ENCODE peak calls at places on chromosomes 7 and 10, in nine cellular contexts. One of them, this sample, is unnamed.

GRCh38 chr7:131365876-131366275 is 38.2 kb downstream of the MKLN1 start:
- DNase-seq in dorsolateral prefrontal cortex: no peak
- DNase-seq in skeletal muscle cell: no peak
- DNase-seq in anterior cingulate cortex: no peak
- DNase-seq in astrocyte of the hippocampus: peak; percentile 25
- DNase-seq in NCI-H2081 treated with DMSO at 0.1 percent for 48 hours: no peak
- DNase-seq in activated CD8-positive, alpha-beta T cell treated with anti-CD3 and anti-CD28 coated beads, Interleukin-2, amount 10 ng/mL, durations not matched to agents 7 days and 5 days: no peak
- DNase-seq in H7: no peak
- DNase-seq in stimulated activated naive CD8-positive, alpha-beta T cell treated with anti-CD3 and anti-CD28 coated beads, Interleukin-15, Interleukin-2, amounts not matched to agents 100 U/mL and 50 U/mL, for 24 hours: no peak
- DNase-seq in this sample: no peak

GRCh38 chr10:102133373-102134195 is 744 bp downstream of the PPRC1 start:
- DNase-seq in dorsolateral prefrontal cortex: peak; percentile 66
- DNase-seq in skeletal muscle cell: no peak
- DNase-seq in anterior cingulate cortex: peak; percentile 74
- DNase-seq in astrocyte of the hippocampus: peak; percentile 85
- DNase-seq in NCI-H2081 treated with DMSO at 0.1 percent for 48 hours: no peak
- DNase-seq in activated CD8-positive, alpha-beta T cell treated with anti-CD3 and anti-CD28 coated beads, Interleukin-2, amount 10 ng/mL, durations not matched to agents 7 days and 5 days: peak; percentile 71
- DNase-seq in H7: peak; percentile 89
- DNase-seq in stimulated activated naive CD8-positive, alpha-beta T cell treated with anti-CD3 and anti-CD28 coated beads, Interleukin-15, Interleukin-2, amounts not matched to agents 100 U/mL and 50 U/mL, for 24 hours: peak; percentile 82
- DNase-seq in this sample: peak; percentile 76

GRCh38 chr7:26398436-26399308 is 107.0 kb downstream of the SNX10 start:
- DNase-seq in dorsolateral prefrontal cortex: no peak
- DNase-seq in skeletal muscle cell: no peak
- DNase-seq in anterior cingulate cortex: peak; percentile 49
- DNase-seq in astrocyte of the hippocampus: peak; percentile 82
- DNase-seq in NCI-H2081 treated with DMSO at 0.1 percent for 48 hours: no peak
- DNase-seq in activated CD8-positive, alpha-beta T cell treated with anti-CD3 and anti-CD28 coated beads, Interleukin-2, amount 10 ng/mL, durations not matched to agents 7 days and 5 days: peak; percentile 25
- DNase-seq in H7: peak; percentile 93
- DNase-seq in stimulated activated naive CD8-positive, alpha-beta T cell treated with anti-CD3 and anti-CD28 coated beads, Interleukin-15, Interleukin-2, amounts not matched to agents 100 U/mL and 50 U/mL, for 24 hours: peak; percentile 57
- DNase-seq in this sample: peak; percentile 61

GRCh38 chr7:68406480-68406879 is 1191.8 kb upstream of the AUTS2 start:
- DNase-seq in dorsolateral prefrontal cortex: no peak
- DNase-seq in skeletal muscle cell: no peak
- DNase-seq in anterior cingulate cortex: no peak
- DNase-seq in astrocyte of the hippocampus: no peak
- DNase-seq in NCI-H2081 treated with DMSO at 0.1 percent for 48 hours: no peak
- DNase-seq in activated CD8-positive, alpha-beta T cell treated with anti-CD3 and anti-CD28 coated beads, Interleukin-2, amount 10 ng/mL, durations not matched to agents 7 days and 5 days: no peak
- DNase-seq in H7: no peak
- DNase-seq in stimulated activated naive CD8-positive, alpha-beta T cell treated with anti-CD3 and anti-CD28 coated beads, Interleukin-15, Interleukin-2, amounts not matched to agents 100 U/mL and 50 U/mL, for 24 hours: no peak
- DNase-seq in this sample: no peak

GRCh38 chr10:123326674-123327073 is 172.5 kb downstream of the BUB3 start:
- DNase-seq in dorsolateral prefrontal cortex: no peak
- DNase-seq in skeletal muscle cell: no peak
- DNase-seq in anterior cingulate cortex: no peak
- DNase-seq in astrocyte of the hippocampus: no peak
- DNase-seq in NCI-H2081 treated with DMSO at 0.1 percent for 48 hours: no peak
- DNase-seq in activated CD8-positive, alpha-beta T cell treated with anti-CD3 and anti-CD28 coated beads, Interleukin-2, amount 10 ng/mL, durations not matched to agents 7 days and 5 days: no peak
- DNase-seq in H7: no peak
- DNase-seq in stimulated activated naive CD8-positive, alpha-beta T cell treated with anti-CD3 and anti-CD28 coated beads, Interleukin-15, Interleukin-2, amounts not matched to agents 100 U/mL and 50 U/mL, for 24 hours: no peak
- DNase-seq in this sample: no peak

GRCh38 chr10:30170814-30171213 is 111.4 kb upstream of the JCAD start:
- DNase-seq in dorsolateral prefrontal cortex: no peak
- DNase-seq in skeletal muscle cell: no peak
- DNase-seq in anterior cingulate cortex: no peak
- DNase-seq in astrocyte of the hippocampus: no peak
- DNase-seq in NCI-H2081 treated with DMSO at 0.1 percent for 48 hours: no peak
- DNase-seq in activated CD8-positive, alpha-beta T cell treated with anti-CD3 and anti-CD28 coated beads, Interleukin-2, amount 10 ng/mL, durations not matched to agents 7 days and 5 days: no peak
- DNase-seq in H7: no peak
- DNase-seq in stimulated activated naive CD8-positive, alpha-beta T cell treated with anti-CD3 and anti-CD28 coated beads, Interleukin-15, Interleukin-2, amounts not matched to agents 100 U/mL and 50 U/mL, for 24 hours: no peak
- DNase-seq in this sample: peak; percentile 53

GRCh38 chr7:38411404-38411803 is 138.0 kb upstream of the TARP start:
- DNase-seq in dorsolateral prefrontal cortex: no peak
- DNase-seq in skeletal muscle cell: no peak
- DNase-seq in anterior cingulate cortex: no peak
- DNase-seq in astrocyte of the hippocampus: no peak
- DNase-seq in NCI-H2081 treated with DMSO at 0.1 percent for 48 hours: no peak
- DNase-seq in activated CD8-positive, alpha-beta T cell treated with anti-CD3 and anti-CD28 coated beads, Interleukin-2, amount 10 ng/mL, durations not matched to agents 7 days and 5 days: no peak
- DNase-seq in H7: peak; percentile 34
- DNase-seq in stimulated activated naive CD8-positive, alpha-beta T cell treated with anti-CD3 and anti-CD28 coated beads, Interleukin-15, Interleukin-2, amounts not matched to agents 100 U/mL and 50 U/mL, for 24 hours: no peak
- DNase-seq in this sample: peak; percentile 25

GRCh38 chr7:27091125-27091524 is 4.7 kb downstream of the HOXA1 start:
- DNase-seq in dorsolateral prefrontal cortex: no peak
- DNase-seq in skeletal muscle cell: no peak
- DNase-seq in anterior cingulate cortex: no peak
- DNase-seq in astrocyte of the hippocampus: no peak
- DNase-seq in NCI-H2081 treated with DMSO at 0.1 percent for 48 hours: no peak
- DNase-seq in activated CD8-positive, alpha-beta T cell treated with anti-CD3 and anti-CD28 coated beads, Interleukin-2, amount 10 ng/mL, durations not matched to agents 7 days and 5 days: no peak
- DNase-seq in H7: no peak
- DNase-seq in stimulated activated naive CD8-positive, alpha-beta T cell treated with anti-CD3 and anti-CD28 coated beads, Interleukin-15, Interleukin-2, amounts not matched to agents 100 U/mL and 50 U/mL, for 24 hours: no peak
- DNase-seq in this sample: no peak

GRCh38 chr7:106165328-106165727 is 53.2 kb upstream of the SYPL1 start:
- DNase-seq in dorsolateral prefrontal cortex: no peak
- DNase-seq in skeletal muscle cell: peak; percentile 53
- DNase-seq in anterior cingulate cortex: no peak
- DNase-seq in astrocyte of the hippocampus: peak; percentile 15
- DNase-seq in NCI-H2081 treated with DMSO at 0.1 percent for 48 hours: no peak
- DNase-seq in activated CD8-positive, alpha-beta T cell treated with anti-CD3 and anti-CD28 coated beads, Interleukin-2, amount 10 ng/mL, durations not matched to agents 7 days and 5 days: no peak
- DNase-seq in H7: no peak
- DNase-seq in stimulated activated naive CD8-positive, alpha-beta T cell treated with anti-CD3 and anti-CD28 coated beads, Interleukin-15, Interleukin-2, amounts not matched to agents 100 U/mL and 50 U/mL, for 24 hours: no peak
- DNase-seq in this sample: peak; percentile 25

GRCh38 chr7:45585628-45586027 is 11.5 kb downstream of the ADCY1 start:
- DNase-seq in dorsolateral prefrontal cortex: peak; percentile 13
- DNase-seq in skeletal muscle cell: no peak
- DNase-seq in anterior cingulate cortex: no peak
- DNase-seq in astrocyte of the hippocampus: no peak
- DNase-seq in NCI-H2081 treated with DMSO at 0.1 percent for 48 hours: no peak
- DNase-seq in activated CD8-positive, alpha-beta T cell treated with anti-CD3 and anti-CD28 coated beads, Interleukin-2, amount 10 ng/mL, durations not matched to agents 7 days and 5 days: no peak
- DNase-seq in H7: no peak
- DNase-seq in stimulated activated naive CD8-positive, alpha-beta T cell treated with anti-CD3 and anti-CD28 coated beads, Interleukin-15, Interleukin-2, amounts not matched to agents 100 U/mL and 50 U/mL, for 24 hours: no peak
- DNase-seq in this sample: no peak

GRCh38 chr10:103333934-103334520 is 16.9 kb downstream of the PCGF6 start:
- DNase-seq in dorsolateral prefrontal cortex: no peak
- DNase-seq in skeletal muscle cell: no peak
- DNase-seq in anterior cingulate cortex: no peak
- DNase-seq in astrocyte of the hippocampus: peak; percentile 26
- DNase-seq in NCI-H2081 treated with DMSO at 0.1 percent for 48 hours: no peak
- DNase-seq in activated CD8-positive, alpha-beta T cell treated with anti-CD3 and anti-CD28 coated beads, Interleukin-2, amount 10 ng/mL, durations not matched to agents 7 days and 5 days: no peak
- DNase-seq in H7: peak; percentile 42
- DNase-seq in stimulated activated naive CD8-positive, alpha-beta T cell treated with anti-CD3 and anti-CD28 coated beads, Interleukin-15, Interleukin-2, amounts not matched to agents 100 U/mL and 50 U/mL, for 24 hours: no peak
- DNase-seq in this sample: peak; percentile 31

GRCh38 chr10:43138757-43139241 is 554 bp downstream of the CSGALNACT2 start:
- DNase-seq in dorsolateral prefrontal cortex: no peak
- DNase-seq in skeletal muscle cell: no peak
- DNase-seq in anterior cingulate cortex: peak; percentile 48
- DNase-seq in astrocyte of the hippocampus: peak; percentile 53
- DNase-seq in NCI-H2081 treated with DMSO at 0.1 percent for 48 hours: no peak
- DNase-seq in activated CD8-positive, alpha-beta T cell treated with anti-CD3 and anti-CD28 coated beads, Interleukin-2, amount 10 ng/mL, durations not matched to agents 7 days and 5 days: peak; percentile 81
- DNase-seq in H7: peak; percentile 73
- DNase-seq in stimulated activated naive CD8-positive, alpha-beta T cell treated with anti-CD3 and anti-CD28 coated beads, Interleukin-15, Interleukin-2, amounts not matched to agents 100 U/mL and 50 U/mL, for 24 hours: peak; percentile 61
- DNase-seq in this sample: peak; percentile 60

GRCh38 chr7:133857376-133858119 is 269.6 kb upstream of the LRGUK start:
- DNase-seq in dorsolateral prefrontal cortex: no peak
- DNase-seq in skeletal muscle cell: no peak
- DNase-seq in anterior cingulate cortex: no peak
- DNase-seq in astrocyte of the hippocampus: no peak
- DNase-seq in NCI-H2081 treated with DMSO at 0.1 percent for 48 hours: no peak
- DNase-seq in activated CD8-positive, alpha-beta T cell treated with anti-CD3 and anti-CD28 coated beads, Interleukin-2, amount 10 ng/mL, durations not matched to agents 7 days and 5 days: no peak
- DNase-seq in H7: no peak
- DNase-seq in stimulated activated naive CD8-positive, alpha-beta T cell treated with anti-CD3 and anti-CD28 coated beads, Interleukin-15, Interleukin-2, amounts not matched to agents 100 U/mL and 50 U/mL, for 24 hours: no peak
- DNase-seq in this sample: no peak

GRCh38 chr10:36788152-36788551 is 337.2 kb upstream of the ANKRD30A start:
- DNase-seq in dorsolateral prefrontal cortex: no peak
- DNase-seq in skeletal muscle cell: no peak
- DNase-seq in anterior cingulate cortex: no peak
- DNase-seq in astrocyte of the hippocampus: no peak
- DNase-seq in NCI-H2081 treated with DMSO at 0.1 percent for 48 hours: no peak
- DNase-seq in activated CD8-positive, alpha-beta T cell treated with anti-CD3 and anti-CD28 coated beads, Interleukin-2, amount 10 ng/mL, durations not matched to agents 7 days and 5 days: no peak
- DNase-seq in H7: no peak
- DNase-seq in stimulated activated naive CD8-positive, alpha-beta T cell treated with anti-CD3 and anti-CD28 coated beads, Interleukin-15, Interleukin-2, amounts not matched to agents 100 U/mL and 50 U/mL, for 24 hours: no peak
- DNase-seq in this sample: no peak

GRCh38 chr10:13555884-13556529 is 27.2 kb upstream of the BEND7 start:
- DNase-seq in dorsolateral prefrontal cortex: no peak
- DNase-seq in skeletal muscle cell: no peak
- DNase-seq in anterior cingulate cortex: no peak
- DNase-seq in astrocyte of the hippocampus: no peak
- DNase-seq in NCI-H2081 treated with DMSO at 0.1 percent for 48 hours: no peak
- DNase-seq in activated CD8-positive, alpha-beta T cell treated with anti-CD3 and anti-CD28 coated beads, Interleukin-2, amount 10 ng/mL, durations not matched to agents 7 days and 5 days: no peak
- DNase-seq in H7: no peak
- DNase-seq in stimulated activated naive CD8-positive, alpha-beta T cell treated with anti-CD3 and anti-CD28 coated beads, Interleukin-15, Interleukin-2, amounts not matched to agents 100 U/mL and 50 U/mL, for 24 hours: no peak
- DNase-seq in this sample: peak; percentile 42

GRCh38 chr7:102860351-102860811 is 52.4 kb upstream of the LRRC17 start:
- DNase-seq in dorsolateral prefrontal cortex: no peak
- DNase-seq in skeletal muscle cell: peak; percentile 95
- DNase-seq in anterior cingulate cortex: no peak
- DNase-seq in astrocyte of the hippocampus: peak; percentile 49
- DNase-seq in NCI-H2081 treated with DMSO at 0.1 percent for 48 hours: no peak
- DNase-seq in activated CD8-positive, alpha-beta T cell treated with anti-CD3 and anti-CD28 coated beads, Interleukin-2, amount 10 ng/mL, durations not matched to agents 7 days and 5 days: no peak
- DNase-seq in H7: no peak
- DNase-seq in stimulated activated naive CD8-positive, alpha-beta T cell treated with anti-CD3 and anti-CD28 coated beads, Interleukin-15, Interleukin-2, amounts not matched to agents 100 U/mL and 50 U/mL, for 24 hours: no peak
- DNase-seq in this sample: peak; percentile 58

GRCh38 chr7:76064208-76064970 is 16.5 kb downstream of the MDH2 start:
- DNase-seq in dorsolateral prefrontal cortex: no peak
- DNase-seq in skeletal muscle cell: no peak
- DNase-seq in anterior cingulate cortex: no peak
- DNase-seq in astrocyte of the hippocampus: no peak
- DNase-seq in NCI-H2081 treated with DMSO at 0.1 percent for 48 hours: no peak
- DNase-seq in activated CD8-positive, alpha-beta T cell treated with anti-CD3 and anti-CD28 coated beads, Interleukin-2, amount 10 ng/mL, durations not matched to agents 7 days and 5 days: no peak
- DNase-seq in H7: peak; percentile 21
- DNase-seq in stimulated activated naive CD8-positive, alpha-beta T cell treated with anti-CD3 and anti-CD28 coated beads, Interleukin-15, Interleukin-2, amounts not matched to agents 100 U/mL and 50 U/mL, for 24 hours: no peak
- DNase-seq in this sample: no peak

This sample was measured in M059J.